ENCODE peak calls at places on chromosomes 2 and 18, in ten cellular contexts. W, N, J, X, Q, Z, V, K, U and H are unnamed samples.

GRCh38 chr2:91477731-91478672 is 2786.5 kb downstream of the RPIA start:
- DNase-seq in N (no peak), J (peak; percentile 14), V (peak; percentile 71), X (no peak), U (no peak), K (no peak), Q (peak; percentile 50), Z (no peak), W (no peak), H (no peak)

GRCh38 chr2:26438526-26438925 is 36.8 kb downstream of the DRC1 start:
- DNase-seq in Z (no peak), K (no peak), J (peak; percentile 69), Q (no peak), W (no peak), X (no peak), U (no peak), N (no peak), V (no peak), H (peak; percentile 29)

GRCh38 chr18:14974088-14974487 is 226.1 kb downstream of the ANKRD30B start:
- DNase-seq in X (no peak), N (peak; percentile 70), J (no peak), Z (no peak), V (no peak), Q (no peak), K (no peak), U (no peak), W (no peak), H (no peak)

GRCh38 chr2:135504811-135505210 is 26.2 kb downstream of the ZRANB3 start:
- DNase-seq in N (no peak), V (no peak), W (no peak), J (no peak), Q (no peak), X (no peak), Z (no peak), K (no peak), U (no peak), H (no peak)

GRCh38 chr2:19355931-19356544 is 2.4 kb downstream of the OSR1 start:
- DNase-seq in Q (no peak), V (no peak), K (no peak), N (no peak), X (no peak), J (no peak), U (no peak), Z (no peak), W (no peak), H (no peak)

GRCh38 chr2:118913805-118914645 is 28.0 kb upstream of the MARCO start:
- DNase-seq in V (no peak), Q (no peak), N (no peak), X (no peak), W (peak; percentile 27), Z (no peak), U (no peak), K (no peak), J (peak; percentile 1), H (no peak)

GRCh38 chr2:124024491-124025348 is at the start of gene CNTNAP5:
- DNase-seq in Z (no peak), V (peak; percentile 82), Q (peak; percentile 77), W (no peak), K (peak; percentile 40), X (no peak), J (peak; percentile 21), N (no peak), U (peak; percentile 8), H (peak; percentile 1)

GRCh38 chr2:58965602-58966001 is 724.5 kb upstream of the FANCL start:
- DNase-seq in J (no peak), W (no peak), Z (no peak), N (no peak), V (no peak), X (no peak), Q (no peak), U (no peak), K (no peak), H (no peak)

GRCh38 chr2:203997481-203997880 is 60.9 kb downstream of the ICOS start:
- DNase-seq in U (no peak), K (no peak), Q (no peak), W (no peak), V (no peak), J (no peak), Z (no peak), N (no peak), X (no peak), H (no peak)
- H3K4me3 ChIP-seq in U (no peak overlapping the region), K (no peak overlapping the region), Q (no peak overlapping the region), W (no peak overlapping the region), V (no peak overlapping the region), J (no peak overlapping the region), Z (no peak overlapping the region), N (no peak overlapping the region), X (no peak overlapping the region), H (no peak overlapping the region)

GRCh38 chr2:161426416-161426787 is 10.3 kb downstream of the TBR1 start:
- DNase-seq in K (no peak), Q (no peak), Z (no peak), U (no peak), J (no peak), X (no peak), N (no peak), V (no peak), W (no peak), H (no peak)
- H3K27me3 ChIP-seq in K (peaks cover 26% of the 10 kb centered on the region), Q (no peaks in the 10 kb centered on the region), Z (peaks cover 57% of the 10 kb centered on the region), U (peaks cover 100% of the 10 kb centered on the region), J (peaks cover 67% of the 10 kb centered on the region), X (peaks cover 77% of the 10 kb centered on the region), N (peaks cover 97% of the 10 kb centered on the region), V (peaks cover 98% of the 10 kb centered on the region), W (no peaks in the 10 kb centered on the region), H (peaks cover 75% of the 10 kb centered on the region)

GRCh38 chr18:75207298-75208054 is 1.5 kb downstream of the PTGR3 start:
- DNase-seq in J (peak; percentile 65), W (no peak), N (no peak), K (no peak), U (peak; percentile 47), X (no peak), Z (no peak), Q (peak; percentile 43), V (no peak), H (no peak)

GRCh38 chr18:75206637-75207297 is 2.2 kb downstream of the PTGR3 start:
- DNase-seq in U (no peak), W (no peak), K (no peak), V (no peak), Z (no peak), N (no peak), Q (no peak), X (no peak), J (no peak), H (no peak)

GRCh38 chr18:75208836-75209128 is 157 bp downstream of the PTGR3 start:
- DNase-seq in J (no peak), Q (no peak), U (no peak), X (no peak), K (no peak), Z (no peak), V (no peak), W (no peak), N (no peak), H (no peak)

GRCh38 chr18:75209129-75209951 is at the start of gene PTGR3:
- DNase-seq in Q (peak; percentile 84), K (peak; percentile 84), X (peak; percentile 89), N (peak; percentile 93), J (peak; percentile 85), U (peak; percentile 87), Z (peak; percentile 80), W (peak; percentile 67), V (peak; percentile 93), H (no peak)

GRCh38 chr18:75208055-75208835 is 694 bp downstream of the PTGR3 start:
- DNase-seq in U (peak; percentile 64), K (peak; percentile 40), N (no peak), X (peak; percentile 61), W (no peak), Z (peak; percentile 60), Q (peak; percentile 62), V (peak; percentile 84), J (peak; percentile 71), H (no peak)
- TF ChIP-seq CTCF in U (peak; percentile 22), K (no peak), N (no peak), X (peak; percentile 5), W (no peak), Z (no peak), Q (no peak), V (no peak), J (no peak), H (no peak)

GRCh38 chr2:166494140-166494544 is at the start of gene SCN7A:
- DNase-seq in W (no peak), Z (peak; percentile 4), V (peak; percentile 83), Q (peak; percentile 52), J (peak; percentile 71), U (peak; percentile 37), K (peak; percentile 10), X (peak; percentile 51), N (peak; percentile 87), H (peak; percentile 21)
- H3K4me3 ChIP-seq in W (no peak within 1 kb of the TSS), Z (peak within 1 kb of the TSS; percentile 16), V (peak within 1 kb of the TSS; percentile 52), Q (no peak within 1 kb of the TSS), J (peak within 1 kb of the TSS; percentile 54), U (peak within 1 kb of the TSS; percentile 29), K (peak within 1 kb of the TSS; percentile 10), X (peak within 1 kb of the TSS; percentile 43), N (peak within 1 kb of the TSS; percentile 29), H (peak within 1 kb of the TSS; percentile 19)

GRCh38 chr18:45677408-45677807 is 46.6 kb upstream of the SLC14A1 start:
- DNase-seq in X (no peak), V (no peak), W (no peak), J (no peak), K (no peak), Z (no peak), Q (no peak), N (no peak), U (no peak), H (no peak)

GRCh38 chr18:45684341-45685115 is 39.5 kb upstream of the SLC14A1 start:
- DNase-seq in K (no peak), N (no peak), U (no peak), X (no peak), V (no peak), Z (no peak), W (no peak), Q (no peak), J (peak; percentile 28), H (no peak)

GRCh38 chr18:45682181-45682580 is 41.8 kb upstream of the SLC14A1 start:
- DNase-seq in V (no peak), Q (no peak), U (no peak), Z (no peak), N (no peak), W (no peak), K (no peak), X (no peak), J (no peak), H (no peak)

DNA sequence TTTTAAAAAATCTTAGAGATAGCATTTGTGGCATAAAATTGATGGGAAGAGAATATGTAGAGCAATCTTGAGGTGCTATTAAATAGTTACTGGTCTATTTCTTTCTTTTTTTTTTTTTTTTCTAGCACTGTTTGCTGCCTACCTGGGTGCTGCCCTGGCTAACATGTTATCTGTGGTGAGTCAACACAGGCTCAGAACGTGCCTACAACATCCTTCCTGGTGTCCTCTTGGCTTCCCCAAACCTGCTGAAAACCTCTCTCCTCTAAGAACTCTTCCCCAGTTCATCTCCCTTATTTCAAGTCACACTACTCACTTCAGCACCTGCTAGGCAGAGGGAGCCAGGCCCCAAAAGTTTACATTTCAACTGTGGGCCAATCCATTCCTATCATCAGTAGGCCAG is 45.1 kb upstream of the SLC14A1 start:
- DNase-seq in N (no peak), V (no peak), U (no peak), K (no peak), J (no peak), X (no peak), Z (no peak), W (no peak), Q (no peak), H (no peak)
- H3K27me3 ChIP-seq in N (no peaks in the 10 kb centered on the region), V (no peaks in the 10 kb centered on the region), U (peaks cover 5% of the 10 kb centered on the region), K (no peaks in the 10 kb centered on the region), J (no peaks in the 10 kb centered on the region), X (no peaks in the 10 kb centered on the region), Z (no peaks in the 10 kb centered on the region), W (peaks cover 23% of the 10 kb centered on the region), Q (no peaks in the 10 kb centered on the region), H (peaks cover 2% of the 10 kb centered on the region)